ENCODE peak calls at places on chromosomes 1 and 21, in five cellular contexts. One of them, this sample, is unnamed.

GRCh38 chr1:64471218-64471719 is 1.3 kb downstream of the CACHD1 start:
- DNase-seq in activated CD8-positive, alpha-beta memory T cell treated with anti-CD3 and anti-CD28 coated beads for 1 hour: no peak
- DNase-seq in effector memory CD4-positive, alpha-beta T cell: no peak
- DNase-seq in NCI-H2081: no peak
- DNase-seq in stimulated activated CD8-positive, alpha-beta memory T cell treated with anti-CD3 and anti-CD28 coated beads, Interleukin-4, amount 100 ng/mL, for 48 hours: peak
- DNase-seq in this sample: peak

GRCh38 chr21:45002381-45003204 is 62.8 kb downstream of the SLX9 start:
- DNase-seq in activated CD8-positive, alpha-beta memory T cell treated with anti-CD3 and anti-CD28 coated beads for 1 hour: no peak
- DNase-seq in stimulated activated CD8-positive, alpha-beta memory T cell treated with anti-CD3 and anti-CD28 coated beads, Interleukin-4, amount 100 ng/mL, for 48 hours: no peak
- DNase-seq in NCI-H2081: no peak
- DNase-seq in effector memory CD4-positive, alpha-beta T cell: no peak
- DNase-seq in this sample: no peak

GRCh38 chr1:76084029-76084627 is 9.6 kb downstream of the ST6GALNAC3 start:
- DNase-seq in NCI-H2081: no peak
- DNase-seq in effector memory CD4-positive, alpha-beta T cell: no peak
- DNase-seq in stimulated activated CD8-positive, alpha-beta memory T cell treated with anti-CD3 and anti-CD28 coated beads, Interleukin-4, amount 100 ng/mL, for 48 hours: no peak
- DNase-seq in activated CD8-positive, alpha-beta memory T cell treated with anti-CD3 and anti-CD28 coated beads for 1 hour: no peak
- DNase-seq in this sample: peak

GRCh38 chr21:26843912-26844257 is 1.3 kb downstream of the ADAMTS1 start:
- DNase-seq in effector memory CD4-positive, alpha-beta T cell: no peak
- DNase-seq in activated CD8-positive, alpha-beta memory T cell treated with anti-CD3 and anti-CD28 coated beads for 1 hour: no peak
- DNase-seq in NCI-H2081: no peak
- DNase-seq in stimulated activated CD8-positive, alpha-beta memory T cell treated with anti-CD3 and anti-CD28 coated beads, Interleukin-4, amount 100 ng/mL, for 48 hours: no peak
- DNase-seq in this sample: no peak

GRCh38 chr1:26010800-26011199 is 10.8 kb upstream of the EXTL1 start:
- DNase-seq in activated CD8-positive, alpha-beta memory T cell treated with anti-CD3 and anti-CD28 coated beads for 1 hour: no peak
- DNase-seq in effector memory CD4-positive, alpha-beta T cell: no peak
- DNase-seq in stimulated activated CD8-positive, alpha-beta memory T cell treated with anti-CD3 and anti-CD28 coated beads, Interleukin-4, amount 100 ng/mL, for 48 hours: no peak
- DNase-seq in NCI-H2081: no peak
- DNase-seq in this sample: no peak

GRCh38 chr1:42822833-42823392 is 5.7 kb upstream of the SVBP start:
- DNase-seq in activated CD8-positive, alpha-beta memory T cell treated with anti-CD3 and anti-CD28 coated beads for 1 hour: no peak
- DNase-seq in NCI-H2081: peak
- DNase-seq in effector memory CD4-positive, alpha-beta T cell: no peak
- DNase-seq in stimulated activated CD8-positive, alpha-beta memory T cell treated with anti-CD3 and anti-CD28 coated beads, Interleukin-4, amount 100 ng/mL, for 48 hours: no peak
- DNase-seq in this sample: no peak

GRCh38 chr1:42807056-42807668 is 9.8 kb upstream of the ERMAP start:
- DNase-seq in NCI-H2081: no peak
- DNase-seq in activated CD8-positive, alpha-beta memory T cell treated with anti-CD3 and anti-CD28 coated beads for 1 hour: no peak
- DNase-seq in effector memory CD4-positive, alpha-beta T cell: no peak
- DNase-seq in stimulated activated CD8-positive, alpha-beta memory T cell treated with anti-CD3 and anti-CD28 coated beads, Interleukin-4, amount 100 ng/mL, for 48 hours: no peak
- DNase-seq in this sample: no peak

GRCh38 chr1:119689511-119689910 is 22.2 kb upstream of the PHGDH start:
- DNase-seq in NCI-H2081: no peak
- DNase-seq in activated CD8-positive, alpha-beta memory T cell treated with anti-CD3 and anti-CD28 coated beads for 1 hour: no peak
- DNase-seq in effector memory CD4-positive, alpha-beta T cell: no peak
- DNase-seq in stimulated activated CD8-positive, alpha-beta memory T cell treated with anti-CD3 and anti-CD28 coated beads, Interleukin-4, amount 100 ng/mL, for 48 hours: no peak
- DNase-seq in this sample: no peak

GRCh38 chr21:27026501-27026900 is 59.6 kb upstream of the ADAMTS5 start:
- DNase-seq in stimulated activated CD8-positive, alpha-beta memory T cell treated with anti-CD3 and anti-CD28 coated beads, Interleukin-4, amount 100 ng/mL, for 48 hours: no peak
- DNase-seq in activated CD8-positive, alpha-beta memory T cell treated with anti-CD3 and anti-CD28 coated beads for 1 hour: no peak
- DNase-seq in effector memory CD4-positive, alpha-beta T cell: no peak
- DNase-seq in NCI-H2081: no peak
- DNase-seq in this sample: no peak

GRCh38 chr1:63663873-63664272 is 70.7 kb downstream of the PGM1 start:
- DNase-seq in activated CD8-positive, alpha-beta memory T cell treated with anti-CD3 and anti-CD28 coated beads for 1 hour: no peak
- DNase-seq in NCI-H2081: no peak
- DNase-seq in stimulated activated CD8-positive, alpha-beta memory T cell treated with anti-CD3 and anti-CD28 coated beads, Interleukin-4, amount 100 ng/mL, for 48 hours: no peak
- DNase-seq in effector memory CD4-positive, alpha-beta T cell: no peak
- DNase-seq in this sample: no peak

GRCh38 chr1:30757196-30757949 is at the start of gene LAPTM5:
- DNase-seq in effector memory CD4-positive, alpha-beta T cell: peak
- DNase-seq in NCI-H2081: no peak
- DNase-seq in activated CD8-positive, alpha-beta memory T cell treated with anti-CD3 and anti-CD28 coated beads for 1 hour: peak
- DNase-seq in stimulated activated CD8-positive, alpha-beta memory T cell treated with anti-CD3 and anti-CD28 coated beads, Interleukin-4, amount 100 ng/mL, for 48 hours: peak
- DNase-seq in this sample: no peak

GRCh38 chr1:244834596-244835275 is 722 bp upstream of the COX20 start:
- DNase-seq in effector memory CD4-positive, alpha-beta T cell: peak
- DNase-seq in NCI-H2081: peak
- DNase-seq in stimulated activated CD8-positive, alpha-beta memory T cell treated with anti-CD3 and anti-CD28 coated beads, Interleukin-4, amount 100 ng/mL, for 48 hours: peak
- DNase-seq in activated CD8-positive, alpha-beta memory T cell treated with anti-CD3 and anti-CD28 coated beads for 1 hour: peak
- DNase-seq in this sample: peak

GRCh38 chr1:171379846-171380245 is 65.9 kb downstream of the FMO4 start:
- DNase-seq in NCI-H2081: no peak
- DNase-seq in activated CD8-positive, alpha-beta memory T cell treated with anti-CD3 and anti-CD28 coated beads for 1 hour: no peak
- DNase-seq in stimulated activated CD8-positive, alpha-beta memory T cell treated with anti-CD3 and anti-CD28 coated beads, Interleukin-4, amount 100 ng/mL, for 48 hours: no peak
- DNase-seq in effector memory CD4-positive, alpha-beta T cell: no peak
- DNase-seq in this sample: no peak

GRCh38 chr1:55044617-55045397 is 5.5 kb downstream of the PCSK9 start:
- DNase-seq in effector memory CD4-positive, alpha-beta T cell: no peak
- DNase-seq in NCI-H2081: no peak
- DNase-seq in activated CD8-positive, alpha-beta memory T cell treated with anti-CD3 and anti-CD28 coated beads for 1 hour: no peak
- DNase-seq in stimulated activated CD8-positive, alpha-beta memory T cell treated with anti-CD3 and anti-CD28 coated beads, Interleukin-4, amount 100 ng/mL, for 48 hours: no peak
- DNase-seq in this sample: no peak

GRCh38 chr1:109821221-109821669 is 57.5 kb upstream of the EPS8L3 start:
- DNase-seq in activated CD8-positive, alpha-beta memory T cell treated with anti-CD3 and anti-CD28 coated beads for 1 hour: no peak
- DNase-seq in effector memory CD4-positive, alpha-beta T cell: no peak
- DNase-seq in NCI-H2081: no peak
- DNase-seq in stimulated activated CD8-positive, alpha-beta memory T cell treated with anti-CD3 and anti-CD28 coated beads, Interleukin-4, amount 100 ng/mL, for 48 hours: peak
- DNase-seq in this sample: no peak

GRCh38 chr1:201691716-201692115 is 137.2 kb upstream of the IPO9 start:
- DNase-seq in activated CD8-positive, alpha-beta memory T cell treated with anti-CD3 and anti-CD28 coated beads for 1 hour: no peak
- DNase-seq in stimulated activated CD8-positive, alpha-beta memory T cell treated with anti-CD3 and anti-CD28 coated beads, Interleukin-4, amount 100 ng/mL, for 48 hours: no peak
- DNase-seq in NCI-H2081: no peak
- DNase-seq in effector memory CD4-positive, alpha-beta T cell: no peak
- DNase-seq in this sample: no peak

GRCh38 chr1:183607322-183607980 is 17.2 kb upstream of the NCF2 start:
- DNase-seq in activated CD8-positive, alpha-beta memory T cell treated with anti-CD3 and anti-CD28 coated beads for 1 hour: no peak
- DNase-seq in stimulated activated CD8-positive, alpha-beta memory T cell treated with anti-CD3 and anti-CD28 coated beads, Interleukin-4, amount 100 ng/mL, for 48 hours: no peak
- DNase-seq in NCI-H2081: no peak
- DNase-seq in effector memory CD4-positive, alpha-beta T cell: no peak
- DNase-seq in this sample: no peak

GRCh38 chr1:221773383-221773782 is 31.5 kb upstream of the DUSP10 start:
- DNase-seq in effector memory CD4-positive, alpha-beta T cell: no peak
- DNase-seq in activated CD8-positive, alpha-beta memory T cell treated with anti-CD3 and anti-CD28 coated beads for 1 hour: no peak
- DNase-seq in stimulated activated CD8-positive, alpha-beta memory T cell treated with anti-CD3 and anti-CD28 coated beads, Interleukin-4, amount 100 ng/mL, for 48 hours: no peak
- DNase-seq in NCI-H2081: no peak
- DNase-seq in this sample: no peak

GRCh38 chr1:75712306-75712705 is 12.2 kb upstream of the ACADM start:
- DNase-seq in stimulated activated CD8-positive, alpha-beta memory T cell treated with anti-CD3 and anti-CD28 coated beads, Interleukin-4, amount 100 ng/mL, for 48 hours: no peak
- DNase-seq in NCI-H2081: no peak
- DNase-seq in effector memory CD4-positive, alpha-beta T cell: no peak
- DNase-seq in activated CD8-positive, alpha-beta memory T cell treated with anti-CD3 and anti-CD28 coated beads for 1 hour: no peak
- DNase-seq in this sample: no peak

GRCh38 chr1:17356387-17356992 is 15.5 kb upstream of the PADI6 start:
- DNase-seq in effector memory CD4-positive, alpha-beta T cell: no peak
- DNase-seq in stimulated activated CD8-positive, alpha-beta memory T cell treated with anti-CD3 and anti-CD28 coated beads, Interleukin-4, amount 100 ng/mL, for 48 hours: peak
- DNase-seq in NCI-H2081: no peak
- DNase-seq in activated CD8-positive, alpha-beta memory T cell treated with anti-CD3 and anti-CD28 coated beads for 1 hour: no peak
- DNase-seq in this sample: no peak

GRCh38 chr1:176853503-176853902 is 311.0 kb downstream of the ASTN1 start:
- DNase-seq in activated CD8-positive, alpha-beta memory T cell treated with anti-CD3 and anti-CD28 coated beads for 1 hour: no peak
- DNase-seq in NCI-H2081: no peak
- DNase-seq in stimulated activated CD8-positive, alpha-beta memory T cell treated with anti-CD3 and anti-CD28 coated beads, Interleukin-4, amount 100 ng/mL, for 48 hours: no peak
- DNase-seq in effector memory CD4-positive, alpha-beta T cell: no peak
- DNase-seq in this sample: no peak

GRCh38 chr1:223022641-223023473 is 120.2 kb downstream of the TLR5 start:
- DNase-seq in stimulated activated CD8-positive, alpha-beta memory T cell treated with anti-CD3 and anti-CD28 coated beads, Interleukin-4, amount 100 ng/mL, for 48 hours: no peak
- DNase-seq in effector memory CD4-positive, alpha-beta T cell: no peak
- DNase-seq in activated CD8-positive, alpha-beta memory T cell treated with anti-CD3 and anti-CD28 coated beads for 1 hour: no peak
- DNase-seq in NCI-H2081: peak
- DNase-seq in this sample: peak

GRCh38 chr1:71532343-71532742 is 451.5 kb upstream of the ZRANB2 start:
- DNase-seq in activated CD8-positive, alpha-beta memory T cell treated with anti-CD3 and anti-CD28 coated beads for 1 hour: no peak
- DNase-seq in stimulated activated CD8-positive, alpha-beta memory T cell treated with anti-CD3 and anti-CD28 coated beads, Interleukin-4, amount 100 ng/mL, for 48 hours: no peak
- DNase-seq in effector memory CD4-positive, alpha-beta T cell: no peak
- DNase-seq in NCI-H2081: no peak
- DNase-seq in this sample: no peak

GRCh38 chr1:21553116-21553926 is 44.1 kb downstream of the ALPL start:
- DNase-seq in stimulated activated CD8-positive, alpha-beta memory T cell treated with anti-CD3 and anti-CD28 coated beads, Interleukin-4, amount 100 ng/mL, for 48 hours: no peak
- DNase-seq in activated CD8-positive, alpha-beta memory T cell treated with anti-CD3 and anti-CD28 coated beads for 1 hour: no peak
- DNase-seq in NCI-H2081: no peak
- DNase-seq in effector memory CD4-positive, alpha-beta T cell: no peak
- DNase-seq in this sample: no peak

GRCh38 chr1:111904478-111905218 is 84.8 kb downstream of the KCND3 start:
- DNase-seq in effector memory CD4-positive, alpha-beta T cell: no peak
- DNase-seq in stimulated activated CD8-positive, alpha-beta memory T cell treated with anti-CD3 and anti-CD28 coated beads, Interleukin-4, amount 100 ng/mL, for 48 hours: peak
- DNase-seq in activated CD8-positive, alpha-beta memory T cell treated with anti-CD3 and anti-CD28 coated beads for 1 hour: no peak
- DNase-seq in NCI-H2081: no peak
- DNase-seq in this sample: no peak

GRCh38 chr1:22500476-22500875 is 48.8 kb downstream of the ZBTB40 start:
- DNase-seq in NCI-H2081: peak
- DNase-seq in stimulated activated CD8-positive, alpha-beta memory T cell treated with anti-CD3 and anti-CD28 coated beads, Interleukin-4, amount 100 ng/mL, for 48 hours: no peak
- DNase-seq in effector memory CD4-positive, alpha-beta T cell: no peak
- DNase-seq in activated CD8-positive, alpha-beta memory T cell treated with anti-CD3 and anti-CD28 coated beads for 1 hour: no peak
- DNase-seq in this sample: no peak

GRCh38 chr1:87715471-87715870 is 386.8 kb downstream of the LMO4 start:
- DNase-seq in effector memory CD4-positive, alpha-beta T cell: no peak
- DNase-seq in activated CD8-positive, alpha-beta memory T cell treated with anti-CD3 and anti-CD28 coated beads for 1 hour: no peak
- DNase-seq in NCI-H2081: no peak
- DNase-seq in stimulated activated CD8-positive, alpha-beta memory T cell treated with anti-CD3 and anti-CD28 coated beads, Interleukin-4, amount 100 ng/mL, for 48 hours: no peak
- DNase-seq in this sample: no peak